ENCODE peak calls at places on chromosomes 1 and 21, in seven cellular contexts. G is cardiac fibroblast, J is coronary artery, N is BE2C, X is brain microvascular endothelial cell, A is pancreas, Y is PC-3. K is an unnamed sample.

GRCh38 chr1:66982561-66983285 is 57.9 kb downstream of the MIER1 start:
- DNase-seq in Y (no peak), X (no peak), N (no peak), J (no peak), A (no peak), G (no peak), K (no peak)

GRCh38 chr21:29376556-29376955 is 77.8 kb downstream of the BACH1 start:
- DNase-seq in G (peak; percentile 59), Y (peak; percentile 59), A (peak; percentile 36), J (no peak), X (peak; percentile 15), N (peak; percentile 63), K (no peak)

GRCh38 chr21:35038772-35039145 is 10.3 kb downstream of the RUNX1 start:
- DNase-seq in G (no peak), X (no peak), Y (no peak), A (no peak), N (no peak), J (no peak), K (no peak)

GRCh38 chr1:87144981-87145380 is 183.7 kb upstream of the LMO4 start:
- DNase-seq in A (no peak), J (no peak), X (no peak), G (no peak), N (no peak), Y (no peak), K (no peak)

GRCh38 chr21:41168391-41169257 is 664 bp downstream of the BACE2 start:
- DNase-seq in Y (peak; percentile 61), A (peak; percentile 62), J (peak; percentile 84), X (peak; percentile 42), N (no peak), G (peak; percentile 64), K (no peak)

GRCh38 chr1:7808253-7808844 is 24.3 kb downstream of the PER3 start:
- DNase-seq in Y (peak; percentile 52), G (peak; percentile 68), A (no peak), J (no peak), X (no peak), N (no peak), K (no peak)

GRCh38 chr1:226816585-226816984 is 53.8 kb upstream of the PSEN2 start:
- DNase-seq in N (no peak), J (no peak), X (peak; percentile 23), Y (peak; percentile 93), G (peak; percentile 60), A (no peak), K (peak; percentile 85)

GRCh38 chr21:37000381-37000780 is 6.1 kb upstream of the RIPPLY3 start:
- DNase-seq in G (no peak), J (no peak), Y (peak; percentile 49), N (no peak), A (no peak), X (no peak), K (no peak)

GRCh38 chr1:35361638-35362037 is 93.1 kb downstream of the ZMYM4 start:
- DNase-seq in A (no peak), G (no peak), J (no peak), Y (no peak), N (no peak), X (no peak), K (no peak)

GRCh38 chr1:176691251-176692228 is 228.6 kb downstream of the PAPPA2 start:
- DNase-seq in X (peak; percentile 9), A (peak; percentile 27), Y (peak; percentile 59), J (no peak), N (peak; percentile 24), G (peak; percentile 53), K (peak; percentile 48)
- H3K4me3 ChIP-seq in X (no peak overlapping the region), A (no peak overlapping the region), Y (no peak overlapping the region), J (no peak overlapping the region), N (no peak overlapping the region), G (no peak overlapping the region), K (no peak overlapping the region)

GRCh38 chr1:38031513-38031866 is 15.1 kb downstream of the POU3F1 start:
- DNase-seq in J (no peak), N (no peak), X (no peak), Y (no peak), A (no peak), G (no peak), K (no peak)

GRCh38 chr1:38029081-38029681 is 16.6 kb downstream of the UTP11 start:
- DNase-seq in N (peak; percentile 79), Y (no peak), J (no peak), A (peak; percentile 43), X (no peak), G (peak; percentile 18), K (no peak)

GRCh38 chr1:38030596-38031512 is 15.7 kb downstream of the POU3F1 start:
- DNase-seq in X (no peak), J (no peak), N (no peak), G (no peak), A (peak; percentile 65), Y (no peak), K (no peak)

GRCh38 chr1:38028671-38029070 is 16.1 kb downstream of the UTP11 start:
- DNase-seq in G (no peak), J (no peak), Y (no peak), N (peak; percentile 20), X (no peak), A (no peak), K (no peak)

GRCh38 chr1:38029725-38030511 is 16.7 kb downstream of the POU3F1 start:
- DNase-seq in G (peak; percentile 76), Y (peak; percentile 83), X (peak; percentile 64), J (no peak), N (peak; percentile 75), A (peak; percentile 71), K (no peak)
- H3K4me3 ChIP-seq in G (peak overlapping the region; percentile 19), Y (peak overlapping the region; percentile 18), X (peak overlapping the region; percentile 26), J (no peak overlapping the region), N (peak overlapping the region; percentile 19), A (no peak overlapping the region), K (peak overlapping the region; percentile 12)

DNA sequence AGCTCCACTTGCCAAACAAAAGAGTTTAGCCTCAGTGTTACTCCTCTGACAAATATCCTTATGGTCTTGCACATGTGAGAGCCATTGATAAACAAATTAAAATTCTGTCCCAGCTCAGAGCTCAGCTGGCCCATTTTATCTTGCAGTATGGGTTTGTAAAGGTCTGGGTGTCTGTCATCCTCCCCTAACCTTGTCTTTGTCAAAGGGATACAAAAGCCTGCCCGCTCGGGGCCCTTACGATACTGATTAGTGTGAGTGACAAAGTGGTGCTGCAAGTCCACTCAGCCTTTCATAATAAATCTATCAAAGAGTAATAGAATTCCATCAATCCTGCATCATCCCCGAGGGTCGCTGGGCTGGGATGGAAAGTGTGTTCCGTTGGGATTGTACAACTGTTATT is 122.7 kb upstream of the FOXD3 start:
- DNase-seq in Y (no peak), G (no peak), X (no peak), J (no peak), N (no peak), A (no peak), K (no peak)
- H3K4me3 ChIP-seq in Y (no peak overlapping the region), G (no peak overlapping the region), X (no peak overlapping the region), J (no peak overlapping the region), N (no peak overlapping the region), A (no peak overlapping the region), K (no peak overlapping the region)

GRCh38 chr1:54487571-54488050 is 60.4 kb upstream of the ACOT11 start:
- DNase-seq in J (no peak), Y (peak; percentile 26), X (no peak), N (no peak), A (no peak), G (no peak), K (no peak)

GRCh38 chr1:54490361-54491248 is 57.4 kb upstream of the ACOT11 start:
- DNase-seq in J (no peak), N (peak; percentile 59), Y (no peak), G (no peak), A (peak; percentile 60), X (no peak), K (no peak)

GRCh38 chr1:54488831-54489626 is 59.0 kb upstream of the ACOT11 start:
- DNase-seq in X (peak; percentile 39), G (peak; percentile 67), J (peak; percentile 90), A (peak; percentile 82), N (peak; percentile 68), Y (peak; percentile 84), K (no peak)

GRCh38 chr1:54488065-54488750 is 59.8 kb upstream of the ACOT11 start:
- DNase-seq in N (peak; percentile 86), X (peak; percentile 86), Y (peak; percentile 92), A (peak; percentile 95), G (peak; percentile 92), J (peak; percentile 95), K (peak; percentile 18)

GRCh38 chr1:54489627-54490240 is 58.3 kb upstream of the ACOT11 start:
- DNase-seq in N (no peak), J (no peak), Y (no peak), X (no peak), G (no peak), A (no peak), K (no peak)
- H3K4me3 ChIP-seq in N (peak overlapping the region; percentile 60), J (peak overlapping the region; percentile 77), Y (peak overlapping the region; percentile 87), X (no peak overlapping the region), G (no peak overlapping the region), A (no peak overlapping the region), K (peak overlapping the region; percentile 72)

GRCh38 chr1:60987904-60988303 is 94.5 kb upstream of the NFIA start:
- DNase-seq in X (no peak), J (no peak), N (no peak), Y (no peak), G (no peak), A (no peak), K (no peak)

GRCh38 chr1:60990719-60991100 is 91.7 kb upstream of the NFIA start:
- DNase-seq in X (no peak), G (no peak), J (no peak), A (no peak), Y (no peak), N (no peak), K (no peak)

GRCh38 chr1:60992165-60992564 is 90.2 kb upstream of the NFIA start:
- DNase-seq in A (no peak), X (no peak), Y (no peak), J (no peak), G (no peak), N (no peak), K (no peak)

GRCh38 chr1:60988827-60989363 is 93.5 kb upstream of the NFIA start:
- DNase-seq in G (peak; percentile 24), Y (no peak), J (no peak), A (no peak), N (no peak), X (no peak), K (no peak)

DNA sequence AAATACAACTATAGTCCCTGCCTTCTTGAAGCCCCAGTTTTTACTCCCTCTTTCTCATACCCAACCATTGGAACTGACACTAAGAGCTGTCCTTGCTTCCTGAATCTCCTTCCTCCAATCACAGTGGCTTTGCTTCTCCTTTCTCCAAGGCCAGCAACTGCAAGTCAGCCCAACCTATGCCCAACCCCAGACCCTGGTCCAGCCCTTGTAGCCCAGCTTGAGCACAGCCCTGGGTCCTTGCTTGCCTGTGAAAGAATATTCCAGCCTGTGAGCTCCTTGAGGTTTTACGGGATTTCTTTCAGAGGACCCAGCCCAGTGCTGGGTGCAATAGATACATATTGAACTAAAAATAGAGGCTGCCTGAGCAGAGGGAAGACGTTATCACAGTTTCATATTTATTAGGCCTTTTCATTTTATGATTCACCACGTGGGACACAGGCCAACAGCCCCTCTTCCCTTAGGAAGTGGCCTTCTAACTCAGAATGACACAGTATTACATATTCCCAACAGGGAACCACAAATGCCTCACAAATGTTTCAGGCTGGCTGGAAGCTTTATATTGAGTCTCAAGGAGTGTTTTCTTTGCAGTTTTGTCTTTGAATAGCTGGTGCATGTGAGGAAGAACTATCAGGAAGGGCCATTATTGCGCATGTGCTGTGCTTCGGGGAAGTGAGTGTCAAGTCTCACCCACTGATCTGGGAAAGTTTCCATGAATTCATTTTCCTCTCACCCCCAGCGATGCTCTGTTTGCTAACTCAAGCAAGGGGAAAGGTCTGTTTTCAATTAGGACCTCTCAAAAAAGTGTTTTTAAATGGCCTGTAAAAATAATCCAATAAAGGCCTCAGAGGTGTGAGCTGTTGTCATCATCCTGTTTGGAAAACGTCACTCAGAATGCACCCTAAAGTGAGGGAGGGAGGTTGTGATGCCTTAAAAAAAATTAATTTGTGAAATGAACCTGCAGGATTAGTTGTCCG is 92.3 kb upstream of the NFIA start:
- DNase-seq in N (peak; percentile 15), A (no peak), X (peak; percentile 88), Y (peak; percentile 93), J (no peak), G (peak; percentile 91), K (no peak)
- H3K4me3 ChIP-seq in N (no peak overlapping the region), A (no peak overlapping the region), X (peak overlapping the region; percentile 3), Y (no peak overlapping the region), J (peak overlapping the region; percentile 16), G (no peak overlapping the region), K (no peak overlapping the region)